ENCODE peak calls at places on chromosomes 7 and 10, in four cellular contexts. L, H, V and M are unnamed samples.

GRCh38 chr10:132306951-132307751 is 599 bp downstream of the STK32C start:
- DNase-seq in L (peak; percentile 74), H (no peak), V (no peak), M (peak; percentile 29)

GRCh38 chr7:30348083-30348560 is 63.7 kb downstream of the ZNRF2 start:
- DNase-seq in L (no peak), H (peak; percentile 94), V (peak; percentile 82), M (peak; percentile 59)

GRCh38 chr7:116231543-116232401 is 21.4 kb downstream of the TES start:
- DNase-seq in L (no peak), H (peak; percentile 72), V (peak; percentile 57), M (no peak)

GRCh38 chr7:40267583-40267982 is 132.8 kb downstream of the SUGCT start:
- DNase-seq in L (no peak), H (no peak), V (no peak), M (no peak)

GRCh38 chr10:111297351-111297848 is 220.6 kb downstream of the ADRA2A start:
- DNase-seq in L (no peak), H (peak; percentile 29), V (peak; percentile 24), M (no peak)

GRCh38 chr10:104146871-104147270 is 24.9 kb downstream of the SFR1 start:
- DNase-seq in L (no peak), H (no peak), V (peak; percentile 3), M (no peak)

GRCh38 chr10:43166879-43167490 is 28.7 kb downstream of the CSGALNACT2 start:
- DNase-seq in L (no peak), H (no peak), V (peak; percentile 12), M (no peak)

GRCh38 chr7:83732305-83732704 is 83.4 kb upstream of the SEMA3E start:
- DNase-seq in L (no peak), H (peak; percentile 36), V (no peak), M (no peak)

GRCh38 chr10:89710748-89711147 is 9.4 kb downstream of the KIF20B start:
- DNase-seq in L (no peak), H (peak; percentile 6), V (no peak), M (no peak)

GRCh38 chr7:97016392-97017196 is 8.0 kb downstream of the DLX5 start:
- DNase-seq in L (no peak), H (no peak), V (peak; percentile 69), M (no peak)

GRCh38 chr10:35040761-35041501 is 49.2 kb downstream of the CUL2 start:
- DNase-seq in L (no peak), H (peak; percentile 76), V (peak; percentile 84), M (peak; percentile 45)

GRCh38 chr10:52064084-52064845 is 249.8 kb upstream of the DKK1 start:
- DNase-seq in L (no peak), H (no peak), V (no peak), M (no peak)

GRCh38 chr10:102146971-102147428 is 5.2 kb upstream of the NOLC1 start:
- DNase-seq in L (no peak), H (no peak), V (no peak), M (no peak)

GRCh38 chr10:554182-554848 is 135.2 kb downstream of the DIP2C start:
- DNase-seq in L (peak; percentile 40), H (peak; percentile 45), V (no peak), M (no peak)

GRCh38 chr7:7566651-7567611 is at the start of gene MIOS:
- DNase-seq in L (peak; percentile 86), H (peak; percentile 72), V (peak; percentile 72), M (peak; percentile 94)

GRCh38 chr7:105268511-105269392 is 120.0 kb downstream of the SRPK2 start:
- DNase-seq in L (no peak), H (peak; percentile 70), V (peak; percentile 57), M (peak; percentile 63)

GRCh38 chr7:22854158-22855048 is 31.8 kb upstream of the TOMM7 start:
- DNase-seq in L (peak; percentile 97), H (peak; percentile 86), V (peak; percentile 88), M (peak; percentile 93)

GRCh38 chr7:111067251-111067650 is 23.7 kb upstream of the LRRN3 start:
- DNase-seq in L (no peak), H (no peak), V (no peak), M (no peak)

GRCh38 chr10:71848325-71849277 is 2.5 kb downstream of the PSAP start:
- DNase-seq in L (no peak), H (peak; percentile 76), V (no peak), M (no peak)

GRCh38 chr7:121498816-121499215 is 102.7 kb upstream of the FAM3C start:
- DNase-seq in L (no peak), H (no peak), V (no peak), M (no peak)

GRCh38 chr10:125159486-125159931 is 854 bp downstream of the CTBP2 start:
- DNase-seq in L (peak; percentile 74), H (no peak), V (peak; percentile 43), M (no peak)

GRCh38 chr10:13708256-13708990 is 121.7 kb downstream of the PRPF18 start:
- DNase-seq in L (no peak), H (peak; percentile 59), V (no peak), M (peak; percentile 59)

DNA sequence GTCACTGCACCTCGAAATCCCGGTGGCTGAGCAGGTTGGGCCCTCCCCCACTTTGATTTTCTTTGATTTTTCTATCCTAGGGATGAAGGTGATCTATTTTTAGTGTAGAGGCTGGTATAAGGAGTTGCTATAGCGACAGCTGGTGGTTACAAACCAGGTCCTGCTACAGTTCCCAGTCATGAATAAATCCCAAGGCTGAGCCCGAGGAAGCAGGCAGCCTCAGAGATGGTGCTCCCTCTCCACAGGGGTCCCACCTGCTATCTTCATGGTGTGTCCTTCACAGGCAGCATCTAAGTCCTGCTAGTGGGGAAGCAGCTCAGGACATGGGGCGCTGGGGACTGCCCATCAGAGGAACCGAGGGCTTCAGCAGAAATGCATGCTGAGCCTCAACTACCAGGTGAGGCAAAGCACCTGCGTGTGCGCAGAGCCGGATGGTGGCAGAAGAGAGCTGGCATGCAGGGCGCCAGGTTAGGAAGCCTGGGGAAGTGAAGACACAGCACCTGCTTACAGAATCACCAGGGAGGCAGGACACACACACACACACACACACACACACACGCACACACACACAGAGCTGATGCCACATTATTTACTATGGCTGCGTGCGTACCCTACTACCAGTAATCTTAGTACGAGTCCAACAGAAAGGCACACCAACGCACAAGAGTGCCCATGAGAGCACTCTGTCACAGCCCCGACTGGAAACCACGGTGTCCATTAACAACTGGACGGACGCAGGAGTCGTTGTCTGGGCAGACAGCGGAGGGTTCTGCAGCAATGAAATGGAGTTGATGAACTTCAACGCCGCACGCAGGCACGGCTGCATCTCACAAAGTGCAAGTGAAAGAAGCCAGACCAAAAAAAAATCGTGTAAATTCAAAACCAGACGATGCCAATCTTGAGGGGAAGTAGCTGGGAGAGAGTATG is 150.8 kb downstream of the PRKAG2 start:
- DNase-seq in L (no peak), H (peak; percentile 40), V (no peak), M (no peak)
- H3K27ac ChIP-seq in L (no peak overlapping the region), H (no peak overlapping the region), V (no peak overlapping the region), M (no peak overlapping the region)

DNA sequence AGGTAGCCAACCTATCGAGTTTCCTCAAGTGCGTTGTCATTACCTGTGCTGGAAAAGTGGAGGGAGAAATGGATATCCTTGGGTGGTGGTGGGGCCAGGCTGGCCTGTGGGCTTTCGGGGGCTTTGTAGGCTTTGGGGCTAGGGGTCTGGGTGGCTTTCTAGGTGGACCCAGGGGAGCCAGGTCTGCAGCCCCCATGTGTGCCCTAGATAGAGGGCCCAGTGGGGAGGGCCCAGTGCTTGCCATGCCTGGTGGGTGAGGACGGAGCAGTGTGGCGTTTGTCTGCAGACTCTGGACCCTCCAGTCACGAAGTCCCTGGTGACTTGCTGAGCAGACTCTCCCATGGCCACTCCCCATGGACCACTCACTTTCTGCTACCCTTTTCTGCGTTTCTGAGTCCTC is 19.7 kb downstream of the EMX2 start:
- DNase-seq in L (no peak), H (no peak), V (no peak), M (no peak)
- TF ChIP-seq CTCF in L (no peak), H (no peak), V (no peak), M (no peak)

DNA sequence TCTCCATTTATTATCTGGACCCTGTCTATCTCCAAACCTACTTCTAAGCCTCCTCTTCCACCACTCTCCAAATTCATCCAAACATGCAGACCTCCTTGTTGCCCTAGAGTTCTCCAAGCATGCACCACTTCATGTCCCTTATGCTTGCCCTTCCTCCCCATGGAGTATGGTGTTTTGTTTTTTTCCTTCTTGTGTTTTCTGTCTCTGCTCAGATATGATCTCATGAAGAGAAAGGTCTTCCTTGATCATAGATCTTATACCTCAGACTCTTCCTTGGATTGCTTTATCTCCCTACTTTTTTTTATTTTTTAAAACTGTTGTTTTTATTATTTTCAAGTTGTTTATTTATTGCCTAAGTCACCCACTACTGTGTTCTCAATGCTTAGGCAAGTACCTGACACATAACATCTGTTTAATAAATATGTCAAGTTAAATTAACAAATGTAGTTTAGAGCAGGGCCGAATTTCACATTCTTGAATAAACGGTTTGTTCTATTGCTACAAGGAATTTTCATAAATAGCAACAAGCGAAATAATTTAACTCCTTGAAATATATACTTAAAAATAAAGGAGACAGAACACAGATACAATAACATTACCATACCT is 84.5 kb downstream of the HGF start:
- DNase-seq in L (no peak), H (no peak), V (no peak), M (no peak)
- H3K27ac ChIP-seq in L (no peak overlapping the region), H (peak overlapping the region; percentile 73), V (peak overlapping the region; percentile 6), M (no peak overlapping the region)

GRCh38 chr7:53351681-53352080 is 316.2 kb downstream of the POM121L12 start:
- DNase-seq in L (no peak), H (no peak), V (no peak), M (no peak)

GRCh38 chr7:53350241-53350640 is 314.8 kb downstream of the POM121L12 start:
- DNase-seq in L (no peak), H (no peak), V (no peak), M (peak; percentile 1)
- TF ChIP-seq CTCF in L (no peak), H (no peak), V (no peak), M (peak; percentile 43)

GRCh38 chr10:78171633-78172032 is 138.0 kb downstream of the RPS24 start:
- DNase-seq in L (no peak), H (no peak), V (no peak), M (no peak)
- H3K27ac ChIP-seq in L (no peak overlapping the region), H (no peak overlapping the region), V (no peak overlapping the region), M (no peak overlapping the region)